ENCODE peak calls at places on chromosomes 12 and 14, in six cellular contexts. X is heart left ventricle; B is thyroid gland; W is GM23248; T is CD4-positive, CD25-positive, alpha-beta regulatory T cell; J is HL-60. R is an unnamed sample.

GRCh38 chr14:92792885-92793284 is 1.2 kb upstream of the GOLGA5 start:
- DNase-seq in X (no peak), T (no peak), B (no peak), J (no peak), W (peak; percentile 40), R (no peak)

GRCh38 chr14:28756896-28757570 is 9.6 kb upstream of the FOXG1 start:
- DNase-seq in B (no peak), T (peak; percentile 13), J (no peak), W (peak; percentile 77), X (no peak), R (no peak)

GRCh38 chr14:105847400-105847799 is 321.0 kb downstream of the TMEM121 start:
- DNase-seq in T (no peak), B (no peak), X (no peak), J (no peak), W (no peak), R (no peak)

GRCh38 chr14:34981743-34982420 is 910 bp upstream of the SRP54 start:
- DNase-seq in J (no peak), B (peak; percentile 23), W (peak; percentile 73), T (peak; percentile 67), X (no peak), R (peak; percentile 20)

GRCh38 chr12:78002878-78003277 is 172.2 kb downstream of the NAV3 start:
- DNase-seq in J (no peak), W (peak; percentile 20), T (no peak), B (no peak), X (no peak), R (no peak)

GRCh38 chr12:31923063-31923412 is 36.2 kb upstream of the RESF1 start:
- DNase-seq in X (no peak), T (no peak), W (peak; percentile 3), J (no peak), B (no peak), R (no peak)

GRCh38 chr14:34043627-34044372 is 92.9 kb upstream of the EGLN3 start:
- DNase-seq in X (no peak), B (no peak), T (peak; percentile 96), W (peak; percentile 17), J (no peak), R (peak; percentile 51)

GRCh38 chr14:32203928-32204357 is 874 bp upstream of the RNU6-8 start:
- DNase-seq in T (peak; percentile 30), J (no peak), X (peak; percentile 56), B (peak; percentile 31), W (no peak), R (no peak)

GRCh38 chr14:104891664-104892500 is 26.8 kb downstream of the CEP170B start:
- DNase-seq in B (no peak), J (no peak), T (no peak), X (peak; percentile 54), W (no peak), R (no peak)

GRCh38 chr12:48991247-48992050 is 7.7 kb downstream of the DDN start:
- DNase-seq in T (no peak), X (no peak), J (no peak), W (no peak), B (no peak), R (no peak)

GRCh38 chr12:11650279-11650696 is 814 bp downstream of the ETV6 start:
- DNase-seq in T (no peak), W (no peak), X (no peak), B (no peak), J (no peak), R (no peak)

GRCh38 chr14:105249175-105250007 is 1.1 kb downstream of the BTBD6 start:
- DNase-seq in B (peak; percentile 18), T (peak; percentile 7), J (no peak), W (peak; percentile 67), X (peak; percentile 64), R (no peak)

GRCh38 chr12:125186471-125187147 is 121.4 kb downstream of the AACS start:
- DNase-seq in J (no peak), T (no peak), W (peak; percentile 58), X (peak; percentile 62), B (peak; percentile 17), R (no peak)

GRCh38 chr12:31682136-31682962 is 22.9 kb downstream of the ETFBKMT start:
- DNase-seq in W (peak; percentile 71), B (peak; percentile 25), J (peak; percentile 70), X (no peak), T (peak; percentile 89), R (peak; percentile 54)

GRCh38 chr12:44031472-44032185 is 195.7 kb downstream of the TMEM117 start:
- DNase-seq in T (no peak), J (no peak), W (no peak), X (no peak), B (no peak), R (no peak)

GRCh38 chr14:68817513-68818212 is 24.8 kb upstream of the ZFP36L1 start:
- DNase-seq in X (no peak), B (no peak), J (no peak), T (no peak), W (no peak), R (no peak)

GRCh38 chr14:96084796-96085195 is 45.6 kb downstream of the C14orf132 start:
- DNase-seq in X (no peak), T (no peak), W (no peak), B (no peak), J (no peak), R (no peak)

DNA sequence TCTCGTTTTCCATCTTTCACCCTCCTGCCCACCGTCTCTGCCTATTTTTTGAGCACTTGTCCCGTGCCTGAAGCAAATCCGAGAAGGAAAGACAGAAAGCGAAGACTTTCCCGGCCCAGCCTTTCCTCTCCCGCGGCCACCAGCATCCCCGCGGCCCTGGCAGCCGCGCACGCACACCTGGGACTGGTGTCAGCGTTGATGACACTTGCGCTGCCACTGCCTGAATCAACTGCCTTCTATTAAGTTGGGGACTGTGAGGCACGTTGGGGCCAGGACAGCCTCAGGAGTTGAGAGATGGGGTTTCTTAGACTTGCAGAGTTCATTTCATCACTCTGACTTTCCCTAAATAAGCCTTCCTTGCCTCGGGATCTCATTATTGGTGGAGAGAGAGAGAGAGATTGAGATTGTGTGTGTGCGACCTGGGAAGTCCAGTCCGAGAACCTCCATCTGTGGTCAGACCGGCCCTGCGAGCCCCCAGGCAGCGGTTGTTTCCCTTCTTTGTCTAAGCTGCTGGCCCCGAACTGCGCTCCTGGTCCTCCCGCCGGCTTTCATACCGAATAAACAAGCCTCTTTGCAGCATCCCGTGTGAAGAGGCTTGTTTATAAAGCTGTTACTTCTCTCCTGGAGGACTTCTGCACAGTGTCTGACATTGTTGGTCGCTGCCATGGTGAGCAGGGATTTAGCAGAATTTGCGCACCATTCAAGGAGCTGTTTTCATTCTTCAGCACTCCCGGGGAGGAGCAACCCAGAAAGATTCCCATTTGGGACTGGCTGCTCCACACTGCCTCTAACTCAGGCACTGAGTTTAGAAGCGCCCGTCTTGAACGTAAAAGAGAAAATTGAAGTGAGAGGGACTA is 1.5 kb downstream of the PDZRN4 start:
- DNase-seq in B (no peak), X (no peak), J (no peak), W (peak; percentile 11), T (no peak), R (no peak)
- H3K27ac ChIP-seq in B (no peak overlapping the region), X (no peak overlapping the region), J (no peak overlapping the region), W (no peak overlapping the region), T (no peak overlapping the region), R (no peak overlapping the region)

DNA sequence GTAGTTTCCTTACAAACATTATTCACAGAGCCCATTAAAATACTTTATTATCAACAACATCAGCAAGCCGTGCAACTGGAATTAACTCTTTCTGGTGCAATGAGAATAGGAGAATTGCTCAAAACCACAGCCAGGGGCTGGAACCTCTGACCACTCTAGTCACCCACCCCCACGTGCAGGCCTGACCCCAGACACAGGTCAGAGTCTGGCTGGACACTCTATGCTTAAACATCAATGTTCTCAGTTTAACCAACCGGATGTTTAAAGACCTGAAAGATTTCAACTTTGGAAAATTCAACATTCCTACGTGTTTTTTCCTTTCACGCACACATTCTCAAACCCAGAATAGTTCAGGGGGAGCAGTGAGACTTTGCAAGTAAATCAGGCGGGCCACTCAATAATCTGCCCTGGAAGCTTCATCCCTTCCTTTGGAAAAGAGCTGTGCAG is 65.1 kb downstream of the FOXN3 start:
- DNase-seq in X (no peak), T (no peak), B (no peak), J (no peak), W (peak; percentile 44), R (no peak)
- H3K27ac ChIP-seq in X (peak overlapping the region; percentile 17), T (peak overlapping the region; percentile 63), B (peak overlapping the region; percentile 41), J (peak overlapping the region; percentile 82), W (peak overlapping the region; percentile 55), R (peak overlapping the region; percentile 43)

DNA sequence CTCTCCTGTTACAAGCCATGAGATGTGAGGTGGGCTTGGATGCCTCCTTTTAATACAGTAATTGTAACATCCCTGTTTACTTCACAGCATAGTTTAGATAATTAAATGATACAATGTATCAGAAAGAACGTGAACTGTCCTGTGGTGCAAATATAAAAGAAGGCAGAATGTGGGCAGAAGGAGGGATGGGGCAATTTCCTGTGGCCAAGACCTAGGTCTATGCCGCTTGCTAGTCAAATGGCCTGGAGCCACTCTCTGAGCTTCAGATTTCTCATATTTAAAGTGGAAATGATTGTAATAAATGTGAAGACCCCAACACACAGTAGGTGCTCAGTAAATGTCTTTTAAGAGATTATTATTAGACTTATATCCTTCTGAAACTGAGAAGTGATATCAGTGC is 23.9 kb upstream of the EVL start:
- DNase-seq in X (no peak), J (no peak), W (no peak), T (no peak), B (no peak), R (no peak)
- H3K27ac ChIP-seq in X (no peak overlapping the region), J (peak overlapping the region; percentile 91), W (no peak overlapping the region), T (no peak overlapping the region), B (no peak overlapping the region), R (no peak overlapping the region)

GRCh38 chr14:99136401-99136800 is 135.6 kb downstream of the BCL11B start:
- DNase-seq in W (no peak), T (no peak), X (no peak), B (no peak), J (no peak), R (no peak)
- H3K27ac ChIP-seq in W (no peak overlapping the region), T (no peak overlapping the region), X (no peak overlapping the region), B (no peak overlapping the region), J (no peak overlapping the region), R (no peak overlapping the region)